ENCODE peak calls at places on chromosomes 11 and 22, in six cellular contexts. V is GM04504; R is hypothalamus; S is T1000; E is activated T-helper 9 cell treated with anti-CD3 and anti-CD28 coated beads, Interleukin-2, amount 50 U/mL, for 16 hours; X is fibroblast of pulmonary artery. B is an unnamed sample.

GRCh38 chr22:38167988-38168407 is 13.6 kb downstream of the PLA2G6 start:
- DNase-seq in V (no peak), R (peak; percentile 50), S (no peak), E (no peak), X (no peak), B (no peak)

GRCh38 chr22:48053973-48054372 is 1291.5 kb downstream of the TBC1D22A start:
- DNase-seq in V (no peak), R (no peak), S (no peak), E (no peak), X (no peak), B (no peak)

GRCh38 chr11:581752-582151 is 5.5 kb downstream of the PHRF1 start:
- DNase-seq in V (no peak), R (no peak), S (no peak), E (no peak), X (no peak), B (no peak)

GRCh38 chr11:75471134-75471943 is 38.3 kb upstream of the KLHL35 start:
- DNase-seq in V (no peak), R (no peak), S (no peak), E (no peak), X (no peak), B (no peak)

GRCh38 chr11:36565033-36565610 is 2.7 kb upstream of the RAG1 start:
- DNase-seq in V (no peak), R (no peak), S (no peak), E (no peak), X (no peak), B (no peak)

GRCh38 chr22:35023692-35024363 is 42.1 kb upstream of the ISX start:
- DNase-seq in V (no peak), R (peak; percentile 61), S (no peak), E (peak; percentile 15), X (peak; percentile 48), B (peak; percentile 46)

GRCh38 chr22:19630614-19631013 is 83.7 kb upstream of the SEPTIN5 start:
- DNase-seq in V (no peak), R (no peak), S (no peak), E (no peak), X (no peak), B (no peak)

GRCh38 chr11:12968836-12969235 is 40.3 kb upstream of the RASSF10 start:
- DNase-seq in V (no peak), R (no peak), S (no peak), E (no peak), X (no peak), B (no peak)

GRCh38 chr22:33835196-33835788 is 85.0 kb downstream of the LARGE1 start:
- DNase-seq in V (no peak), R (no peak), S (no peak), E (no peak), X (no peak), B (no peak)

GRCh38 chr11:114129699-114130659 is 70.5 kb downstream of the ZBTB16 start:
- DNase-seq in V (no peak), R (no peak), S (no peak), E (no peak), X (no peak), B (no peak)

GRCh38 chr22:29359469-29359868 is 28.9 kb downstream of the AP1B1 start:
- DNase-seq in V (no peak), R (peak; percentile 61), S (no peak), E (no peak), X (peak; percentile 72), B (no peak)

GRCh38 chr11:106503901-106504300 is 426.4 kb downstream of the AASDHPPT start:
- DNase-seq in V (no peak), R (no peak), S (no peak), E (no peak), X (peak; percentile 21), B (no peak)

GRCh38 chr11:11415786-11416390 is 62.8 kb upstream of the CSNK2A3 start:
- DNase-seq in V (no peak), R (no peak), S (peak; percentile 29), E (no peak), X (no peak), B (no peak)

GRCh38 chr11:78192223-78192719 is 3.6 kb downstream of the USP35 start:
- DNase-seq in V (no peak), R (peak; percentile 52), S (no peak), E (no peak), X (no peak), B (no peak)

GRCh38 chr11:44269369-44270351 is 40.3 kb downstream of the ALX4 start:
- DNase-seq in V (no peak), R (no peak), S (no peak), E (no peak), X (peak; percentile 65), B (no peak)

GRCh38 chr22:35430897-35431322 is 31.0 kb downstream of the MCM5 start:
- DNase-seq in V (peak; percentile 88), R (peak; percentile 77), S (peak; percentile 89), E (peak; percentile 41), X (peak; percentile 95), B (peak; percentile 81)

GRCh38 chr22:46514592-46515207 is 22.7 kb downstream of the CELSR1 start:
- DNase-seq in V (no peak), R (no peak), S (no peak), E (no peak), X (peak; percentile 30), B (no peak)